ENCODE peak calls at places on chromosomes 7 and 10, in eight cellular contexts. One of them, this sample, is unnamed.

GRCh38 chr10:69801434-69802315 is at the start of gene COL13A1:
- DNase-seq in lung: no peak
- DNase-seq in activated CD4-positive, alpha-beta T cell treated with anti-CD3 and anti-CD28 coated beads, Interleukin-2, amount 50 U/mL, for 24 hours: no peak
- DNase-seq in iPS-NIHi11: peak
- DNase-seq in cardiac fibroblast: peak
- DNase-seq in Caki2: peak
- DNase-seq in T-helper 22 cell: no peak
- DNase-seq in pons: no peak
- DNase-seq in this sample: peak

GRCh38 chr10:124089859-124090258 is 3.5 kb downstream of the CHST15 start:
- DNase-seq in lung: no peak
- DNase-seq in cardiac fibroblast: no peak
- DNase-seq in pons: no peak
- DNase-seq in activated CD4-positive, alpha-beta T cell treated with anti-CD3 and anti-CD28 coated beads, Interleukin-2, amount 50 U/mL, for 24 hours: no peak
- DNase-seq in Caki2: no peak
- DNase-seq in iPS-NIHi11: no peak
- DNase-seq in T-helper 22 cell: no peak
- DNase-seq in this sample: no peak

GRCh38 chr7:123624527-123625183 is 23.0 kb downstream of the ASB15 start:
- DNase-seq in Caki2: peak
- DNase-seq in pons: no peak
- DNase-seq in activated CD4-positive, alpha-beta T cell treated with anti-CD3 and anti-CD28 coated beads, Interleukin-2, amount 50 U/mL, for 24 hours: peak
- DNase-seq in iPS-NIHi11: peak
- DNase-seq in T-helper 22 cell: no peak
- DNase-seq in lung: no peak
- DNase-seq in cardiac fibroblast: peak
- DNase-seq in this sample: no peak

GRCh38 chr10:369441-370221 is 234.4 kb downstream of the ZMYND11 start:
- DNase-seq in pons: no peak
- DNase-seq in iPS-NIHi11: no peak
- DNase-seq in lung: no peak
- DNase-seq in Caki2: no peak
- DNase-seq in activated CD4-positive, alpha-beta T cell treated with anti-CD3 and anti-CD28 coated beads, Interleukin-2, amount 50 U/mL, for 24 hours: no peak
- DNase-seq in T-helper 22 cell: no peak
- DNase-seq in cardiac fibroblast: no peak
- DNase-seq in this sample: no peak

GRCh38 chr10:116719712-116720111 is 22.7 kb downstream of the HSPA12A start:
- DNase-seq in cardiac fibroblast: no peak
- DNase-seq in T-helper 22 cell: no peak
- DNase-seq in pons: no peak
- DNase-seq in activated CD4-positive, alpha-beta T cell treated with anti-CD3 and anti-CD28 coated beads, Interleukin-2, amount 50 U/mL, for 24 hours: no peak
- DNase-seq in iPS-NIHi11: no peak
- DNase-seq in lung: no peak
- DNase-seq in Caki2: no peak
- DNase-seq in this sample: no peak

GRCh38 chr10:47031953-47032465 is 120.8 kb downstream of the PTPN20 start:
- DNase-seq in lung: no peak
- DNase-seq in Caki2: no peak
- DNase-seq in cardiac fibroblast: peak
- DNase-seq in T-helper 22 cell: no peak
- DNase-seq in pons: peak
- DNase-seq in iPS-NIHi11: no peak
- DNase-seq in activated CD4-positive, alpha-beta T cell treated with anti-CD3 and anti-CD28 coated beads, Interleukin-2, amount 50 U/mL, for 24 hours: no peak
- DNase-seq in this sample: no peak

GRCh38 chr7:82740246-82740848 is 296.8 kb upstream of the CACNA2D1 start:
- DNase-seq in pons: peak
- DNase-seq in activated CD4-positive, alpha-beta T cell treated with anti-CD3 and anti-CD28 coated beads, Interleukin-2, amount 50 U/mL, for 24 hours: no peak
- DNase-seq in Caki2: no peak
- DNase-seq in iPS-NIHi11: peak
- DNase-seq in lung: no peak
- DNase-seq in T-helper 22 cell: no peak
- DNase-seq in cardiac fibroblast: peak
- DNase-seq in this sample: no peak

GRCh38 chr7:485188-486081 is 34.2 kb downstream of the PDGFA start:
- DNase-seq in lung: no peak
- DNase-seq in cardiac fibroblast: no peak
- DNase-seq in T-helper 22 cell: no peak
- DNase-seq in iPS-NIHi11: no peak
- DNase-seq in pons: no peak
- DNase-seq in Caki2: peak
- DNase-seq in activated CD4-positive, alpha-beta T cell treated with anti-CD3 and anti-CD28 coated beads, Interleukin-2, amount 50 U/mL, for 24 hours: no peak
- DNase-seq in this sample: peak

GRCh38 chr7:151003572-151003971 is 12.8 kb downstream of the NOS3 start:
- DNase-seq in Caki2: no peak
- DNase-seq in activated CD4-positive, alpha-beta T cell treated with anti-CD3 and anti-CD28 coated beads, Interleukin-2, amount 50 U/mL, for 24 hours: no peak
- DNase-seq in iPS-NIHi11: no peak
- DNase-seq in cardiac fibroblast: no peak
- DNase-seq in pons: no peak
- DNase-seq in lung: peak
- DNase-seq in T-helper 22 cell: no peak
- DNase-seq in this sample: no peak

GRCh38 chr7:50504646-50505546 is 54.7 kb upstream of the FIGNL1 start:
- DNase-seq in Caki2: no peak
- DNase-seq in activated CD4-positive, alpha-beta T cell treated with anti-CD3 and anti-CD28 coated beads, Interleukin-2, amount 50 U/mL, for 24 hours: no peak
- DNase-seq in T-helper 22 cell: no peak
- DNase-seq in iPS-NIHi11: no peak
- DNase-seq in pons: peak
- DNase-seq in lung: no peak
- DNase-seq in cardiac fibroblast: no peak
- DNase-seq in this sample: no peak

GRCh38 chr7:3333861-3334260 is 32.8 kb downstream of the SDK1 start:
- DNase-seq in T-helper 22 cell: no peak
- DNase-seq in Caki2: no peak
- DNase-seq in pons: no peak
- DNase-seq in activated CD4-positive, alpha-beta T cell treated with anti-CD3 and anti-CD28 coated beads, Interleukin-2, amount 50 U/mL, for 24 hours: no peak
- DNase-seq in cardiac fibroblast: no peak
- DNase-seq in lung: no peak
- DNase-seq in iPS-NIHi11: no peak
- DNase-seq in this sample: no peak

GRCh38 chr7:6655636-6656385 is 18.7 kb downstream of the ZNF316 start:
- DNase-seq in cardiac fibroblast: no peak
- DNase-seq in T-helper 22 cell: no peak
- DNase-seq in iPS-NIHi11: no peak
- DNase-seq in activated CD4-positive, alpha-beta T cell treated with anti-CD3 and anti-CD28 coated beads, Interleukin-2, amount 50 U/mL, for 24 hours: no peak
- DNase-seq in lung: no peak
- DNase-seq in Caki2: no peak
- DNase-seq in pons: no peak
- DNase-seq in this sample: no peak

GRCh38 chr7:134873253-134873652 is 93.8 kb downstream of the CALD1 start:
- DNase-seq in lung: no peak
- DNase-seq in activated CD4-positive, alpha-beta T cell treated with anti-CD3 and anti-CD28 coated beads, Interleukin-2, amount 50 U/mL, for 24 hours: no peak
- DNase-seq in pons: no peak
- DNase-seq in T-helper 22 cell: no peak
- DNase-seq in cardiac fibroblast: peak
- DNase-seq in Caki2: no peak
- DNase-seq in iPS-NIHi11: no peak
- DNase-seq in this sample: no peak

GRCh38 chr7:122137291-122138077 is 6.6 kb downstream of the AASS start:
- DNase-seq in Caki2: no peak
- DNase-seq in pons: peak
- DNase-seq in T-helper 22 cell: no peak
- DNase-seq in activated CD4-positive, alpha-beta T cell treated with anti-CD3 and anti-CD28 coated beads, Interleukin-2, amount 50 U/mL, for 24 hours: no peak
- DNase-seq in lung: no peak
- DNase-seq in iPS-NIHi11: no peak
- DNase-seq in cardiac fibroblast: peak
- DNase-seq in this sample: no peak

GRCh38 chr7:27161214-27161720 is 4.1 kb downstream of the HOXA9 start:
- DNase-seq in Caki2: no peak
- DNase-seq in T-helper 22 cell: no peak
- DNase-seq in iPS-NIHi11: no peak
- DNase-seq in activated CD4-positive, alpha-beta T cell treated with anti-CD3 and anti-CD28 coated beads, Interleukin-2, amount 50 U/mL, for 24 hours: no peak
- DNase-seq in cardiac fibroblast: no peak
- DNase-seq in lung: no peak
- DNase-seq in pons: peak
- DNase-seq in this sample: no peak

GRCh38 chr7:41006591-41006990 is 696.3 kb downstream of the INHBA start:
- DNase-seq in T-helper 22 cell: no peak
- DNase-seq in iPS-NIHi11: no peak
- DNase-seq in cardiac fibroblast: peak
- DNase-seq in pons: no peak
- DNase-seq in lung: no peak
- DNase-seq in activated CD4-positive, alpha-beta T cell treated with anti-CD3 and anti-CD28 coated beads, Interleukin-2, amount 50 U/mL, for 24 hours: no peak
- DNase-seq in Caki2: peak
- DNase-seq in this sample: no peak

GRCh38 chr10:91596821-91597396 is 36.0 kb downstream of the PPP1R3C start:
- DNase-seq in pons: peak
- DNase-seq in iPS-NIHi11: no peak
- DNase-seq in lung: no peak
- DNase-seq in Caki2: no peak
- DNase-seq in T-helper 22 cell: no peak
- DNase-seq in activated CD4-positive, alpha-beta T cell treated with anti-CD3 and anti-CD28 coated beads, Interleukin-2, amount 50 U/mL, for 24 hours: no peak
- DNase-seq in cardiac fibroblast: peak
- DNase-seq in this sample: no peak

GRCh38 chr7:47937065-47937687 is 11.1 kb downstream of the PKD1L1 start:
- DNase-seq in Caki2: no peak
- DNase-seq in pons: no peak
- DNase-seq in T-helper 22 cell: no peak
- DNase-seq in iPS-NIHi11: no peak
- DNase-seq in activated CD4-positive, alpha-beta T cell treated with anti-CD3 and anti-CD28 coated beads, Interleukin-2, amount 50 U/mL, for 24 hours: no peak
- DNase-seq in lung: no peak
- DNase-seq in cardiac fibroblast: no peak
- DNase-seq in this sample: no peak

GRCh38 chr7:135601182-135601581 is 43.5 kb downstream of the NUP205 start:
- DNase-seq in T-helper 22 cell: no peak
- DNase-seq in Caki2: no peak
- DNase-seq in cardiac fibroblast: peak
- DNase-seq in lung: no peak
- DNase-seq in activated CD4-positive, alpha-beta T cell treated with anti-CD3 and anti-CD28 coated beads, Interleukin-2, amount 50 U/mL, for 24 hours: no peak
- DNase-seq in pons: peak
- DNase-seq in iPS-NIHi11: no peak
- DNase-seq in this sample: no peak

GRCh38 chr10:30398788-30399187 is 35.2 kb upstream of the MAP3K8 start:
- DNase-seq in Caki2: no peak
- DNase-seq in activated CD4-positive, alpha-beta T cell treated with anti-CD3 and anti-CD28 coated beads, Interleukin-2, amount 50 U/mL, for 24 hours: no peak
- DNase-seq in lung: no peak
- DNase-seq in cardiac fibroblast: no peak
- DNase-seq in pons: no peak
- DNase-seq in T-helper 22 cell: no peak
- DNase-seq in iPS-NIHi11: no peak
- DNase-seq in this sample: no peak

GRCh38 chr10:22026287-22026686 is 22.8 kb upstream of the DNAJC1 start:
- DNase-seq in activated CD4-positive, alpha-beta T cell treated with anti-CD3 and anti-CD28 coated beads, Interleukin-2, amount 50 U/mL, for 24 hours: no peak
- DNase-seq in cardiac fibroblast: no peak
- DNase-seq in Caki2: no peak
- DNase-seq in T-helper 22 cell: no peak
- DNase-seq in iPS-NIHi11: no peak
- DNase-seq in lung: no peak
- DNase-seq in pons: no peak
- DNase-seq in this sample: no peak

GRCh38 chr7:153404124-153404523 is 644.6 kb downstream of the ACTR3B start:
- DNase-seq in Caki2: no peak
- DNase-seq in cardiac fibroblast: no peak
- DNase-seq in T-helper 22 cell: no peak
- DNase-seq in pons: no peak
- DNase-seq in lung: no peak
- DNase-seq in iPS-NIHi11: no peak
- DNase-seq in activated CD4-positive, alpha-beta T cell treated with anti-CD3 and anti-CD28 coated beads, Interleukin-2, amount 50 U/mL, for 24 hours: no peak
- DNase-seq in this sample: no peak

GRCh38 chr10:90051474-90051873 is 350.1 kb downstream of the KIF20B start:
- DNase-seq in T-helper 22 cell: no peak
- DNase-seq in pons: no peak
- DNase-seq in iPS-NIHi11: no peak
- DNase-seq in Caki2: no peak
- DNase-seq in activated CD4-positive, alpha-beta T cell treated with anti-CD3 and anti-CD28 coated beads, Interleukin-2, amount 50 U/mL, for 24 hours: no peak
- DNase-seq in cardiac fibroblast: no peak
- DNase-seq in lung: no peak
- DNase-seq in this sample: no peak

GRCh38 chr10:124864421-124865193 is 63.0 kb downstream of the ABRAXAS2 start:
- DNase-seq in activated CD4-positive, alpha-beta T cell treated with anti-CD3 and anti-CD28 coated beads, Interleukin-2, amount 50 U/mL, for 24 hours: no peak
- DNase-seq in Caki2: peak
- DNase-seq in cardiac fibroblast: peak
- DNase-seq in iPS-NIHi11: peak
- DNase-seq in pons: no peak
- DNase-seq in T-helper 22 cell: no peak
- DNase-seq in lung: peak
- DNase-seq in this sample: peak

GRCh38 chr7:115274-115911 is 77.0 kb upstream of the FAM20C start:
- DNase-seq in cardiac fibroblast: peak
- DNase-seq in Caki2: no peak
- DNase-seq in iPS-NIHi11: no peak
- DNase-seq in activated CD4-positive, alpha-beta T cell treated with anti-CD3 and anti-CD28 coated beads, Interleukin-2, amount 50 U/mL, for 24 hours: no peak
- DNase-seq in T-helper 22 cell: no peak
- DNase-seq in lung: peak
- DNase-seq in pons: peak
- DNase-seq in this sample: no peak

GRCh38 chr10:73485320-73485719 is 10.5 kb downstream of the PPP3CB start:
- DNase-seq in Caki2: no peak
- DNase-seq in cardiac fibroblast: peak
- DNase-seq in pons: no peak
- DNase-seq in iPS-NIHi11: no peak
- DNase-seq in activated CD4-positive, alpha-beta T cell treated with anti-CD3 and anti-CD28 coated beads, Interleukin-2, amount 50 U/mL, for 24 hours: no peak
- DNase-seq in lung: no peak
- DNase-seq in T-helper 22 cell: no peak
- DNase-seq in this sample: no peak

GRCh38 chr10:120824864-120825263 is 26.3 kb upstream of the WDR11 start:
- DNase-seq in lung: no peak
- DNase-seq in cardiac fibroblast: peak
- DNase-seq in pons: peak
- DNase-seq in Caki2: no peak
- DNase-seq in iPS-NIHi11: peak
- DNase-seq in activated CD4-positive, alpha-beta T cell treated with anti-CD3 and anti-CD28 coated beads, Interleukin-2, amount 50 U/mL, for 24 hours: no peak
- DNase-seq in T-helper 22 cell: no peak
- DNase-seq in this sample: peak

GRCh38 chr10:47346572-47347302 is 1.4 kb upstream of the RBP3 start:
- DNase-seq in iPS-NIHi11: no peak
- DNase-seq in cardiac fibroblast: no peak
- DNase-seq in lung: peak
- DNase-seq in activated CD4-positive, alpha-beta T cell treated with anti-CD3 and anti-CD28 coated beads, Interleukin-2, amount 50 U/mL, for 24 hours: no peak
- DNase-seq in Caki2: no peak
- DNase-seq in T-helper 22 cell: no peak
- DNase-seq in pons: no peak
- DNase-seq in this sample: no peak

GRCh38 chr7:157663061-157663863 is 326.5 kb downstream of the DNAJB6 start:
- DNase-seq in pons: no peak
- DNase-seq in Caki2: no peak
- DNase-seq in T-helper 22 cell: no peak
- DNase-seq in cardiac fibroblast: no peak
- DNase-seq in lung: no peak
- DNase-seq in activated CD4-positive, alpha-beta T cell treated with anti-CD3 and anti-CD28 coated beads, Interleukin-2, amount 50 U/mL, for 24 hours: no peak
- DNase-seq in iPS-NIHi11: no peak
- DNase-seq in this sample: no peak

GRCh38 chr7:94251-94801 is 98.0 kb upstream of the FAM20C start:
- DNase-seq in T-helper 22 cell: no peak
- DNase-seq in lung: no peak
- DNase-seq in iPS-NIHi11: no peak
- DNase-seq in Caki2: no peak
- DNase-seq in pons: no peak
- DNase-seq in activated CD4-positive, alpha-beta T cell treated with anti-CD3 and anti-CD28 coated beads, Interleukin-2, amount 50 U/mL, for 24 hours: no peak
- DNase-seq in cardiac fibroblast: no peak
- DNase-seq in this sample: no peak

GRCh38 chr10:7701158-7701742 is 1.9 kb upstream of the ITIH2 start:
- DNase-seq in Caki2: no peak
- DNase-seq in cardiac fibroblast: no peak
- DNase-seq in pons: no peak
- DNase-seq in T-helper 22 cell: no peak
- DNase-seq in activated CD4-positive, alpha-beta T cell treated with anti-CD3 and anti-CD28 coated beads, Interleukin-2, amount 50 U/mL, for 24 hours: no peak
- DNase-seq in iPS-NIHi11: no peak
- DNase-seq in lung: no peak
- DNase-seq in this sample: no peak

GRCh38 chr7:74672343-74672915 is 14.9 kb downstream of the GTF2I start:
- DNase-seq in pons: no peak
- DNase-seq in Caki2: no peak
- DNase-seq in lung: no peak
- DNase-seq in T-helper 22 cell: no peak
- DNase-seq in activated CD4-positive, alpha-beta T cell treated with anti-CD3 and anti-CD28 coated beads, Interleukin-2, amount 50 U/mL, for 24 hours: no peak
- DNase-seq in cardiac fibroblast: no peak
- DNase-seq in iPS-NIHi11: no peak
- DNase-seq in this sample: no peak

GRCh38 chr10:12710594-12711343 is 290.7 kb downstream of the CCDC3 start:
- DNase-seq in pons: peak
- DNase-seq in cardiac fibroblast: peak
- DNase-seq in activated CD4-positive, alpha-beta T cell treated with anti-CD3 and anti-CD28 coated beads, Interleukin-2, amount 50 U/mL, for 24 hours: peak
- DNase-seq in T-helper 22 cell: peak
- DNase-seq in iPS-NIHi11: peak
- DNase-seq in Caki2: peak
- DNase-seq in lung: peak
- DNase-seq in this sample: peak